ENCODE peak calls at places on chromosomes 3 and 15, in ten cellular contexts. K is aorta; P is GM23338; R is brain microvascular endothelial cell; B is Caco-2; V is CD8-positive, alpha-beta T cell; I is stomach; O is Peyer's patch; E is psoas muscle; N is PC-3. G is an unnamed sample.

GRCh38 chr3:47617061-47618010 is 38.7 kb upstream of the CSPG5 start:
- DNase-seq in K (no peak), P (no peak), R (no peak), B (peak; percentile 6), V (no peak), I (no peak), O (no peak), E (no peak), N (peak; percentile 83), G (no peak)

GRCh38 chr15:76309561-76310330 is 1.5 kb downstream of the ETFA start:
- DNase-seq in K (no peak), P (no peak), R (no peak), B (no peak), V (no peak), I (no peak), O (no peak), E (no peak), N (peak; percentile 61), G (no peak)

GRCh38 chr15:81254277-81255265 is 57.9 kb downstream of the IL16 start:
- DNase-seq in K (no peak), P (no peak), R (no peak), B (no peak), V (no peak), I (no peak), O (no peak), E (no peak), N (no peak), G (no peak)

GRCh38 chr3:16390581-16390980 is 122.9 kb downstream of the RFTN1 start:
- DNase-seq in K (no peak), P (no peak), R (no peak), B (no peak), V (no peak), I (no peak), O (no peak), E (no peak), N (no peak), G (no peak)

GRCh38 chr3:104939196-104939595 is 427.5 kb upstream of the ALCAM start:
- DNase-seq in K (no peak), P (no peak), R (no peak), B (no peak), V (no peak), I (no peak), O (no peak), E (no peak), N (no peak), G (no peak)

GRCh38 chr3:100088735-100089368 is 25.4 kb downstream of the FILIP1L start:
- DNase-seq in K (no peak), P (peak; percentile 59), R (no peak), B (no peak), V (no peak), I (no peak), O (no peak), E (no peak), N (peak; percentile 58), G (no peak)

GRCh38 chr15:75058127-75058905 is 34.9 kb downstream of the PPCDC start:
- DNase-seq in K (peak; percentile 1), P (peak; percentile 17), R (no peak), B (peak; percentile 83), V (no peak), I (no peak), O (peak; percentile 26), E (no peak), N (peak; percentile 23), G (no peak)

GRCh38 chr3:97901327-97902295 is 70.6 kb downstream of the RIOX2 start:
- DNase-seq in K (no peak), P (no peak), R (no peak), B (no peak), V (no peak), I (no peak), O (no peak), E (no peak), N (no peak), G (no peak)

GRCh38 chr3:36524560-36524959 is 144.3 kb downstream of the STAC start:
- DNase-seq in K (no peak), P (no peak), R (no peak), B (no peak), V (no peak), I (no peak), O (no peak), E (no peak), N (no peak), G (no peak)

GRCh38 chr15:76360416-76360815 is 23.8 kb downstream of the ISL2 start:
- DNase-seq in K (no peak), P (no peak), R (no peak), B (no peak), V (no peak), I (no peak), O (no peak), E (no peak), N (peak; percentile 73), G (no peak)

GRCh38 chr3:38916706-38917105 is 100.7 kb upstream of the SCN10A start:
- DNase-seq in K (no peak), P (no peak), R (peak; percentile 35), B (no peak), V (no peak), I (no peak), O (no peak), E (no peak), N (no peak), G (no peak)

GRCh38 chr15:74835312-74835823 is 7.6 kb downstream of the ULK3 start:
- DNase-seq in K (peak; percentile 84), P (peak; percentile 96), R (peak; percentile 26), B (peak; percentile 88), V (no peak), I (peak; percentile 78), O (peak; percentile 85), E (peak; percentile 59), N (peak; percentile 88), G (peak; percentile 39)

GRCh38 chr3:8962226-8962861 is 928 bp downstream of the RAD18 start:
- DNase-seq in K (no peak), P (no peak), R (no peak), B (no peak), V (no peak), I (no peak), O (no peak), E (no peak), N (peak; percentile 17), G (no peak)

GRCh38 chr3:85360742-85361387 is 402.1 kb downstream of the CADM2 start:
- DNase-seq in K (no peak), P (peak; percentile 81), R (peak; percentile 53), B (peak; percentile 63), V (no peak), I (peak; percentile 37), O (no peak), E (peak; percentile 21), N (peak; percentile 83), G (no peak)

GRCh38 chr3:44184319-44184953 is 57.2 kb upstream of the TOPAZ1 start:
- DNase-seq in K (no peak), P (peak; percentile 18), R (no peak), B (no peak), V (no peak), I (no peak), O (no peak), E (no peak), N (no peak), G (no peak)

DNA sequence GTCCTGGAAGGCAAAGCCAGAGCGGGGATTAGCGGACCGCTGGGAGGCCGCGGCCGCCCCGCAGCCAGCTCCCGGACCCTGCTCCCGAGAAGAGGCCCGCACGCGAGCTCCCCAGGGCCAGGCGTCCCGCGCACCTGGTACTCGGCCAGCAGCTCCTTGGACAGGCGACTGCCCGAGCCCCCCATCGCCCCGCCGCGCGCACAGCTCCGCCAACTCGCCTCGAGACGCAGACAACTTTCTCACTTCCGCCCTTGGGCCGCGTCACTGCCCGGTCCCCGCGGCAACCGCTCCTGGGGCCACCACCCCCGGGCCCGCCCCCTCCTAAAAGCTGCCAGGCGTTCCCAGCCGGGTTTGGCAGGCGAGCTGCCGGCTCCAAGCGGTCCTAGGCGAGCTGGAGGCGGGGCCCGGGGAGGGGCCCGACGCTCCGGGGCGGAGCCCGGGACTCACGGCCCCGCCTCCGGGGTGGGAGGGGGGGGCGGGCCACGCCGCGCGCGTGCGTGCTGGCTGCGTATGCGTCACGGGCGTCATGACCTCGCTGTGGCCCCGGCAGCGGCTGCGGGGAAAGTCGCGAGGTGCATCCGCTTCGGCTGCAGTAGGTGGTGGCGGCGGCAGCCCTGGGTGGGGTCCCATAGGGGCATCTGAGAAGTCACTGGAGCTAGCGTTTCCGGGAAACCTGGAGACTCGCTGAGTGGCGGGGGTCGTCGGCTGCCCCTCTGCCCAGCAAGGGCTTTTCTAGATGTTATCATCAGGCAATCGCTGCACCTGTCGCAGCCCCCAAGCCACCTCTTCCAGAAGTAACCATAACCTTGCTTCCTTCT is at the start of the genes CIB1 and GDPGP1:
- DNase-seq in K (peak; percentile 99), P (peak; percentile 96), R (peak; percentile 91), B (peak; percentile 97), V (peak; percentile 94), I (peak; percentile 98), O (peak; percentile 98), E (peak; percentile 98), N (peak; percentile 97), G (peak; percentile 94)
- H3K4me3 ChIP-seq in K (peak within 1 kb of the TSS; percentile 76), P (peak within 1 kb of the TSS; percentile 85), R (peak within 1 kb of the TSS; percentile 85), B (peak within 1 kb of the TSS; percentile 63), V (peak within 1 kb of the TSS; percentile 73), I (peak within 1 kb of the TSS; percentile 85), O (peak within 1 kb of the TSS; percentile 76), E (peak within 1 kb of the TSS; percentile 86), N (peak within 1 kb of the TSS; percentile 92), G (peak within 1 kb of the TSS; percentile 91)

GRCh38 chr3:52397676-52398399 is 47.1 kb downstream of the SEMA3G start:
- DNase-seq in K (peak; percentile 47), P (no peak), R (no peak), B (no peak), V (no peak), I (no peak), O (no peak), E (peak; percentile 10), N (no peak), G (no peak)
- H3K36me3 ChIP-seq in K (no peaks in the 10 kb centered on the region), P (no peaks in the 10 kb centered on the region), R (peaks cover 13% of the 10 kb centered on the region), B (no peaks in the 10 kb centered on the region), V (peaks cover 21% of the 10 kb centered on the region), I (peaks cover 65% of the 10 kb centered on the region), O (no peaks in the 10 kb centered on the region), E (peaks cover 39% of the 10 kb centered on the region), N (peaks cover 16% of the 10 kb centered on the region), G (peaks cover 44% of the 10 kb centered on the region)

DNA sequence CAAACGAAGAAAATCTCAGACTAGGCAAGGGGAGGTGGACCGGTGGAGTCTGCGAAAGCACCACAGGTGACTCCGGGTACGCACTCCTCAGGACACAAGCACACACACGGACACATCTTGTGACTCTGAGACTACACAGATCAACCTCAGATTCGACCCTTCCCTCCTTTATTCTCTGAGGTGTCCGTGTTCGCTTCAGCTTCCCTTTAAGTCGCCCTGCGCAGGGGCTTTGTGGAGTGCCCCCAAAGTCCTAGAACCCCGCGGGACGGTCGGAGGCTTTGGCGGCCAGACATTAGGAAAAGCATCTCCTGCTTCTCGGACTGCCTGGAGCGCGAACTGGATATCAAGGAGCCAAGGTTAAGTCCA is 805 bp downstream of the DGKG start:
- DNase-seq in K (no peak), P (peak; percentile 27), R (no peak), B (no peak), V (no peak), I (no peak), O (no peak), E (no peak), N (no peak), G (no peak)
- H3K4me3 ChIP-seq in K (peak overlapping the region; percentile 36), P (peak overlapping the region; percentile 77), R (no peak overlapping the region), B (peak overlapping the region; percentile 36), V (no peak overlapping the region), I (peak overlapping the region; percentile 56), O (peak overlapping the region; percentile 53), E (peak overlapping the region; percentile 63), N (peak overlapping the region; percentile 59), G (no peak overlapping the region)

DNA sequence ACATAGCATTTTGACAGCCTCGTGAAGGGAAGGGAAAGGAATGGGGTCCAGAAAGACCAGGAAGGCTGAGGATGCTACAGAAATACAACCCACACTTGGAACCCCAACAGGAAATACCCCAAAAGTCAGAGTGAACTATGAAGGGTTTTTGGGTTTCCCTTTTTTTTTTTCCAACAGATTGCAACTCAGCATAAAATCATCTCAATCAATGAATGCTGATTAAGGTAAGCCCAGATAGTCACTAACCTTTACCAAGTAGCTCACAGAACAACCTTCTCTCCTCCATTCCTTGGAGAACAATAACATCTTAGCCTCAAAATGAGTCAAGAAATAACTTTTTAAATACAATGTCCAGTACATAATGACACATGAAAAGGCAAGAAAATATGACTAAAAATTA is 93.7 kb upstream of the OCA2 start:
- DNase-seq in K (no peak), P (no peak), R (no peak), B (no peak), V (no peak), I (no peak), O (no peak), E (no peak), N (no peak), G (no peak)
- H3K36me3 ChIP-seq in K (peaks cover 4% of the 10 kb centered on the region), P (peaks cover 31% of the 10 kb centered on the region), R (peaks cover 13% of the 10 kb centered on the region), B (no peaks in the 10 kb centered on the region), V (no peaks in the 10 kb centered on the region), I (peaks cover 83% of the 10 kb centered on the region), O (no peaks in the 10 kb centered on the region), E (peaks cover 83% of the 10 kb centered on the region), N (peaks cover 22% of the 10 kb centered on the region), G (peaks cover 43% of the 10 kb centered on the region)

G was measured in CD4-positive, CD25-positive, alpha-beta regulatory T cell.